ENCODE peak calls at places on chromosomes 3 and 15, in seven cellular contexts. One of them, this sample, is unnamed.

GRCh38 chr15:48332642-48333034 is 1.4 kb downstream of the DUT start:
- DNase-seq in heart left ventricle: no peak
- DNase-seq in GM12878: no peak
- DNase-seq in bronchial epithelial cell: no peak
- DNase-seq in endodermal cell: no peak
- DNase-seq in sigmoid colon: no peak
- DNase-seq in adrenal gland: no peak
- DNase-seq in this sample: no peak

GRCh38 chr3:153768559-153769469 is 352.4 kb upstream of the ARHGEF26 start:
- DNase-seq in bronchial epithelial cell: peak; percentile 56
- DNase-seq in endodermal cell: peak; percentile 77
- DNase-seq in adrenal gland: peak; percentile 59
- DNase-seq in GM12878: peak; percentile 9
- DNase-seq in heart left ventricle: peak; percentile 17
- DNase-seq in sigmoid colon: peak; percentile 60
- DNase-seq in this sample: no peak

GRCh38 chr3:115713247-115713646 is 89.9 kb downstream of the GAP43 start:
- DNase-seq in GM12878: no peak
- DNase-seq in bronchial epithelial cell: no peak
- DNase-seq in sigmoid colon: no peak
- DNase-seq in adrenal gland: peak; percentile 88
- DNase-seq in heart left ventricle: no peak
- DNase-seq in endodermal cell: no peak
- DNase-seq in this sample: no peak

GRCh38 chr15:35925634-35926380 is 379.8 kb upstream of the DPH6 start:
- DNase-seq in sigmoid colon: no peak
- DNase-seq in endodermal cell: no peak
- DNase-seq in adrenal gland: no peak
- DNase-seq in heart left ventricle: no peak
- DNase-seq in GM12878: no peak
- DNase-seq in bronchial epithelial cell: peak; percentile 86
- DNase-seq in this sample: peak; percentile 28

GRCh38 chr15:66401130-66402021 is 14.7 kb downstream of the MAP2K1 start:
- DNase-seq in heart left ventricle: no peak
- DNase-seq in sigmoid colon: no peak
- DNase-seq in endodermal cell: peak; percentile 54
- DNase-seq in GM12878: no peak
- DNase-seq in bronchial epithelial cell: peak; percentile 67
- DNase-seq in adrenal gland: no peak
- DNase-seq in this sample: no peak

GRCh38 chr3:109122690-109123089 is 4.8 kb upstream of the MORC1 start:
- DNase-seq in sigmoid colon: no peak
- DNase-seq in GM12878: no peak
- DNase-seq in adrenal gland: no peak
- DNase-seq in endodermal cell: no peak
- DNase-seq in heart left ventricle: no peak
- DNase-seq in bronchial epithelial cell: no peak
- DNase-seq in this sample: no peak

GRCh38 chr3:43995929-43996378 is 245.7 kb upstream of the TOPAZ1 start:
- DNase-seq in bronchial epithelial cell: peak; percentile 13
- DNase-seq in adrenal gland: no peak
- DNase-seq in sigmoid colon: no peak
- DNase-seq in GM12878: no peak
- DNase-seq in heart left ventricle: no peak
- DNase-seq in endodermal cell: no peak
- DNase-seq in this sample: no peak

GRCh38 chr3:143134446-143134845 is 14.9 kb downstream of the CHST2 start:
- DNase-seq in GM12878: no peak
- DNase-seq in adrenal gland: no peak
- DNase-seq in heart left ventricle: no peak
- DNase-seq in sigmoid colon: no peak
- DNase-seq in endodermal cell: no peak
- DNase-seq in bronchial epithelial cell: no peak
- DNase-seq in this sample: no peak

GRCh38 chr3:114880078-114880477 is 267.0 kb downstream of the ZBTB20 start:
- DNase-seq in sigmoid colon: peak; percentile 60
- DNase-seq in GM12878: no peak
- DNase-seq in bronchial epithelial cell: no peak
- DNase-seq in endodermal cell: no peak
- DNase-seq in heart left ventricle: no peak
- DNase-seq in adrenal gland: no peak
- DNase-seq in this sample: no peak

GRCh38 chr3:46990573-46991374 is 11.3 kb downstream of the NBEAL2 start:
- DNase-seq in endodermal cell: no peak
- DNase-seq in heart left ventricle: no peak
- DNase-seq in adrenal gland: no peak
- DNase-seq in bronchial epithelial cell: no peak
- DNase-seq in sigmoid colon: no peak
- DNase-seq in GM12878: peak; percentile 85
- DNase-seq in this sample: no peak

GRCh38 chr15:48380183-48380582 is 49.0 kb downstream of the DUT start:
- DNase-seq in sigmoid colon: no peak
- DNase-seq in adrenal gland: no peak
- DNase-seq in bronchial epithelial cell: no peak
- DNase-seq in heart left ventricle: no peak
- DNase-seq in GM12878: no peak
- DNase-seq in endodermal cell: no peak
- DNase-seq in this sample: no peak

GRCh38 chr3:58293516-58293915 is 12.5 kb upstream of the RPP14 start:
- DNase-seq in adrenal gland: no peak
- DNase-seq in GM12878: no peak
- DNase-seq in bronchial epithelial cell: no peak
- DNase-seq in sigmoid colon: no peak
- DNase-seq in heart left ventricle: no peak
- DNase-seq in endodermal cell: no peak
- DNase-seq in this sample: no peak

GRCh38 chr3:10516835-10517465 is 11.6 kb upstream of the ATP2B2 start:
- DNase-seq in bronchial epithelial cell: no peak
- DNase-seq in adrenal gland: no peak
- DNase-seq in heart left ventricle: no peak
- DNase-seq in GM12878: no peak
- DNase-seq in sigmoid colon: peak; percentile 46
- DNase-seq in endodermal cell: peak; percentile 54
- DNase-seq in this sample: no peak

GRCh38 chr3:161273589-161274218 is 52.6 kb downstream of the NMD3 start:
- DNase-seq in adrenal gland: no peak
- DNase-seq in GM12878: no peak
- DNase-seq in sigmoid colon: no peak
- DNase-seq in heart left ventricle: no peak
- DNase-seq in endodermal cell: no peak
- DNase-seq in bronchial epithelial cell: peak; percentile 29
- DNase-seq in this sample: no peak

GRCh38 chr15:37980010-37980409 is 45.6 kb downstream of the TMCO5A start:
- DNase-seq in endodermal cell: no peak
- DNase-seq in sigmoid colon: no peak
- DNase-seq in adrenal gland: no peak
- DNase-seq in heart left ventricle: no peak
- DNase-seq in bronchial epithelial cell: no peak
- DNase-seq in GM12878: no peak
- DNase-seq in this sample: no peak

GRCh38 chr3:50392101-50392715 is 32.9 kb upstream of the TMEM115 start:
- DNase-seq in GM12878: no peak
- DNase-seq in endodermal cell: no peak
- DNase-seq in bronchial epithelial cell: no peak
- DNase-seq in heart left ventricle: peak; percentile 18
- DNase-seq in adrenal gland: no peak
- DNase-seq in sigmoid colon: no peak
- DNase-seq in this sample: no peak

GRCh38 chr3:40451551-40451950 is 5.6 kb upstream of the RPL14 start:
- DNase-seq in endodermal cell: no peak
- DNase-seq in heart left ventricle: no peak
- DNase-seq in adrenal gland: no peak
- DNase-seq in GM12878: no peak
- DNase-seq in bronchial epithelial cell: peak; percentile 69
- DNase-seq in sigmoid colon: no peak
- DNase-seq in this sample: no peak

GRCh38 chr15:60655252-60655651 is 176.3 kb upstream of the ICE2 start:
- DNase-seq in sigmoid colon: no peak
- DNase-seq in adrenal gland: no peak
- DNase-seq in bronchial epithelial cell: no peak
- DNase-seq in endodermal cell: peak; percentile 71
- DNase-seq in heart left ventricle: no peak
- DNase-seq in GM12878: no peak
- DNase-seq in this sample: no peak

GRCh38 chr15:60656041-60656440 is 177.1 kb upstream of the ICE2 start:
- DNase-seq in GM12878: no peak
- DNase-seq in adrenal gland: no peak
- DNase-seq in bronchial epithelial cell: no peak
- DNase-seq in sigmoid colon: no peak
- DNase-seq in heart left ventricle: no peak
- DNase-seq in endodermal cell: no peak
- DNase-seq in this sample: no peak

GRCh38 chr15:60652870-60653269 is 173.9 kb upstream of the ICE2 start:
- DNase-seq in GM12878: no peak
- DNase-seq in endodermal cell: no peak
- DNase-seq in sigmoid colon: no peak
- DNase-seq in adrenal gland: no peak
- DNase-seq in heart left ventricle: no peak
- DNase-seq in bronchial epithelial cell: no peak
- DNase-seq in this sample: no peak

GRCh38 chr15:60660290-60661051 is 181.5 kb upstream of the ICE2 start:
- DNase-seq in bronchial epithelial cell: peak; percentile 67
- DNase-seq in adrenal gland: peak; percentile 83
- DNase-seq in heart left ventricle: peak; percentile 36
- DNase-seq in endodermal cell: no peak
- DNase-seq in sigmoid colon: no peak
- DNase-seq in GM12878: no peak
- DNase-seq in this sample: no peak

GRCh38 chr15:60656491-60657284 is 177.7 kb upstream of the ICE2 start:
- DNase-seq in endodermal cell: no peak
- DNase-seq in heart left ventricle: no peak
- DNase-seq in sigmoid colon: no peak
- DNase-seq in bronchial epithelial cell: no peak
- DNase-seq in adrenal gland: no peak
- DNase-seq in GM12878: no peak
- DNase-seq in this sample: no peak
- H3K27me3 ChIP-seq in endodermal cell: no peaks in the 10 kb centered on the region
- H3K27me3 ChIP-seq in heart left ventricle: no peaks in the 10 kb centered on the region
- H3K27me3 ChIP-seq in sigmoid colon: no peaks in the 10 kb centered on the region
- H3K27me3 ChIP-seq in bronchial epithelial cell: peaks cover 2% of the 10 kb centered on the region
- H3K27me3 ChIP-seq in adrenal gland: no peaks in the 10 kb centered on the region
- H3K27me3 ChIP-seq in GM12878: no peaks in the 10 kb centered on the region
- H3K27me3 ChIP-seq in this sample: no peaks in the 10 kb centered on the region

GRCh38 chr3:182122779-182123178 is 411.1 kb downstream of the SOX2 start:
- DNase-seq in endodermal cell: no peak
- DNase-seq in adrenal gland: no peak
- DNase-seq in GM12878: no peak
- DNase-seq in sigmoid colon: no peak
- DNase-seq in heart left ventricle: no peak
- DNase-seq in bronchial epithelial cell: no peak
- DNase-seq in this sample: no peak

GRCh38 chr3:182124716-182125115 is 413.0 kb downstream of the SOX2 start:
- DNase-seq in heart left ventricle: no peak
- DNase-seq in bronchial epithelial cell: no peak
- DNase-seq in sigmoid colon: no peak
- DNase-seq in GM12878: no peak
- DNase-seq in adrenal gland: no peak
- DNase-seq in endodermal cell: no peak
- DNase-seq in this sample: no peak

GRCh38 chr3:182118081-182118480 is 406.4 kb downstream of the SOX2 start:
- DNase-seq in sigmoid colon: no peak
- DNase-seq in endodermal cell: no peak
- DNase-seq in bronchial epithelial cell: peak; percentile 75
- DNase-seq in adrenal gland: no peak
- DNase-seq in heart left ventricle: no peak
- DNase-seq in GM12878: no peak
- DNase-seq in this sample: peak; percentile 79

GRCh38 chr3:182124187-182124586 is 412.5 kb downstream of the SOX2 start:
- DNase-seq in endodermal cell: no peak
- DNase-seq in bronchial epithelial cell: no peak
- DNase-seq in heart left ventricle: no peak
- DNase-seq in sigmoid colon: no peak
- DNase-seq in GM12878: no peak
- DNase-seq in adrenal gland: no peak
- DNase-seq in this sample: no peak

DNA sequence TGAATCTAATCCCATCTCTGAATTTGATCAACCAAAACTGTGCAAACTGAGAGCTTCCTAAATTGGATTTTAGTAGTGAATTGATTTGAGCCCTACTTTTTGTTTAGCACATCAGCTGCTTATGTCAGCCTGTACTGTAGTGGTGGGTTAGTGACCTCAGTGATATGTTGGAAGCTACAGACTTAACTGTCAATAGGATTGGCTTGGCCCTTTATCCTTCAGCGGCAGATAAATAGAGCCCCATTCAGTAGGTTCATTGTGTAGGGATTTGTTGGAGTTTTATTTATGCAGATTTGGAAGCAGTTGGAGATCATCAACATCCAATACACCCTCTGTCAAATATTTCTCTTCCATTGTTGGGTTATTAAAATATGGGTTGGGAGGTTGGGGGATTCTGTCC is 409.7 kb downstream of the SOX2 start:
- DNase-seq in bronchial epithelial cell: no peak
- DNase-seq in sigmoid colon: no peak
- DNase-seq in heart left ventricle: no peak
- DNase-seq in endodermal cell: no peak
- DNase-seq in adrenal gland: no peak
- DNase-seq in GM12878: no peak
- DNase-seq in this sample: no peak
- H3K27me3 ChIP-seq in bronchial epithelial cell: no peaks in the 10 kb centered on the region
- H3K27me3 ChIP-seq in sigmoid colon: no peaks in the 10 kb centered on the region
- H3K27me3 ChIP-seq in heart left ventricle: no peaks in the 10 kb centered on the region
- H3K27me3 ChIP-seq in endodermal cell: no peaks in the 10 kb centered on the region
- H3K27me3 ChIP-seq in adrenal gland: no peaks in the 10 kb centered on the region
- H3K27me3 ChIP-seq in GM12878: no peaks in the 10 kb centered on the region
- H3K27me3 ChIP-seq in this sample: no peaks in the 10 kb centered on the region

DNA sequence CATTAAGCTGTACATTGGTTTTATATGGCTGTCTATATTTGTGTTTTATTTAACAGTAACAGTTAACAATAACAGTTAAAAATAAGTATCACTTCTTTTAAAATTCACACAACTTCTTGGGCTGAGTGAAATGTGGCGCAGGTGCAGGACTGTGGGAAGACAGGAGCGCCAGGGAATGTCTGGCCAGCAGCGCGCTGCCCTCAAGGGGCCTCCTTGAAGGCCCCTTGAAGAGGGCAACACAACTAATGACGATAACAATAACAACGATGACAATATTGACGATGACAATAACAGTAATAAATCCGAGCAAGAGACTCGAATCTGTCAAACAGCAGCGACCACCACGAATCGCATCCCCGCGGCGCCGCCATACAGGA is 411 bp upstream of the PPP2R3A start:
- DNase-seq in bronchial epithelial cell: peak; percentile 19
- DNase-seq in endodermal cell: no peak
- DNase-seq in heart left ventricle: no peak
- DNase-seq in GM12878: no peak
- DNase-seq in adrenal gland: no peak
- DNase-seq in sigmoid colon: no peak
- DNase-seq in this sample: no peak
- H3K27me3 ChIP-seq in bronchial epithelial cell: no peaks in the 10 kb centered on the region
- H3K27me3 ChIP-seq in endodermal cell: no peaks in the 10 kb centered on the region
- H3K27me3 ChIP-seq in heart left ventricle: no peaks in the 10 kb centered on the region
- H3K27me3 ChIP-seq in GM12878: no peaks in the 10 kb centered on the region
- H3K27me3 ChIP-seq in adrenal gland: no peaks in the 10 kb centered on the region
- H3K27me3 ChIP-seq in sigmoid colon: no peaks in the 10 kb centered on the region
- H3K27me3 ChIP-seq in this sample: no peaks in the 10 kb centered on the region

DNA sequence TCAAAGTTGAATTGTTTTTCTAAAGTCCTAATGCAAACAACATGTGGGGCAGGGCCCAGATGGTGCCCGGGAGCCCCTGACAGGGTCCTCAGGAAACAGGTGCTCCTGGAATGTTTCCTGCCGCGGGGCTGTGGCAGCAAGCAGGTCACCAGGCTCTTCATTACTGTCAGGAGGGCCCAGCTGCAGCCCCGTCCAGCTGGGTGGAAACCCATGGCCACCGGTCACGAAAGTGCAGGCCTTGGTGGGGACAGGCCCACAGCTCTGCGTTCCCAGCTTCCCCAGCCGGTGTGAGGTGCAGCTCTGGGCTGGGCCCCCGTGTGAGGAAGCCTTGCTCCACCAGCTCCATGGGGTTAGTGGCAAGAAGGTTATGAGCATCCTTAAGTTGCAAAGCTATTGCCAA is 63.9 kb upstream of the GATA2 start:
- DNase-seq in GM12878: no peak
- DNase-seq in heart left ventricle: no peak
- DNase-seq in sigmoid colon: peak; percentile 64
- DNase-seq in adrenal gland: no peak
- DNase-seq in endodermal cell: peak; percentile 43
- DNase-seq in bronchial epithelial cell: no peak
- DNase-seq in this sample: no peak
- H3K27me3 ChIP-seq in GM12878: peaks cover 5% of the 10 kb centered on the region
- H3K27me3 ChIP-seq in heart left ventricle: peaks cover 16% of the 10 kb centered on the region
- H3K27me3 ChIP-seq in sigmoid colon: peaks cover 28% of the 10 kb centered on the region
- H3K27me3 ChIP-seq in adrenal gland: peaks cover 25% of the 10 kb centered on the region
- H3K27me3 ChIP-seq in endodermal cell: peaks cover 32% of the 10 kb centered on the region
- H3K27me3 ChIP-seq in bronchial epithelial cell: no peaks in the 10 kb centered on the region
- H3K27me3 ChIP-seq in this sample: peaks cover 3% of the 10 kb centered on the region

This sample was measured in kidney epithelial cell.